ENCODE peak calls at places on chromosomes 3 and 15, in five cellular contexts. E is WERI-Rb-1, P is cardiac muscle cell, X is A549, N is pancreas. O is an unnamed sample.

GRCh38 chr3:27533718-27534578 is 49.8 kb upstream of the SLC4A7 start:
- DNase-seq in E (no peak), P (peak), X (peak), N (no peak), O (peak)

GRCh38 chr3:28502555-28502954 is 153.9 kb upstream of the AZI2 start:
- DNase-seq in E (no peak), P (no peak), X (no peak), N (no peak), O (no peak)

GRCh38 chr3:168030488-168031054 is 65.2 kb downstream of the GOLIM4 start:
- DNase-seq in E (no peak), P (no peak), X (no peak), N (no peak), O (no peak)

GRCh38 chr3:117350386-117350785 is 640.8 kb downstream of the TUSC7 start:
- DNase-seq in E (no peak), P (no peak), X (no peak), N (no peak), O (no peak)

GRCh38 chr3:113804701-113805100 is 33.9 kb upstream of the GRAMD1C start:
- DNase-seq in E (no peak), P (no peak), X (no peak), N (no peak), O (no peak)

GRCh38 chr3:42655980-42656679 is 2.6 kb downstream of the ZBTB47 start:
- DNase-seq in E (no peak), P (peak), X (no peak), N (peak), O (no peak)

GRCh38 chr15:29688981-29689723 is 133.1 kb downstream of the TJP1 start:
- DNase-seq in E (no peak), P (no peak), X (no peak), N (no peak), O (no peak)

GRCh38 chr3:196207159-196207832 is 3.9 kb downstream of the ZDHHC19 start:
- DNase-seq in E (no peak), P (no peak), X (no peak), N (no peak), O (no peak)

GRCh38 chr3:132032959-132033358 is 1.9 kb downstream of the CPNE4 start:
- DNase-seq in E (no peak), P (no peak), X (no peak), N (no peak), O (no peak)

GRCh38 chr3:126245811-126246727 is 65.7 kb upstream of the ALDH1L1 start:
- DNase-seq in E (peak), P (peak), X (peak), N (no peak), O (peak)

GRCh38 chr15:40894689-40895308 is 549 bp downstream of the VPS18 start:
- DNase-seq in E (peak), P (peak), X (peak), N (peak), O (peak)

GRCh38 chr15:62287066-62287857 is 122.2 kb upstream of the C2CD4B start:
- DNase-seq in E (no peak), P (no peak), X (no peak), N (no peak), O (no peak)

GRCh38 chr3:51777985-51778384 is 1.1 kb downstream of the IQCF6 start:
- DNase-seq in E (no peak), P (no peak), X (no peak), N (peak), O (no peak)

GRCh38 chr15:89016549-89017041 is 71.7 kb upstream of the ABHD2 start:
- DNase-seq in E (no peak), P (no peak), X (no peak), N (no peak), O (no peak)

GRCh38 chr3:171833775-171834460 is 9.2 kb upstream of the TMEM212 start:
- DNase-seq in E (no peak), P (peak), X (no peak), N (no peak), O (no peak)

GRCh38 chr3:127580327-127581060 is 10.0 kb downstream of the TPRA1 start:
- DNase-seq in E (no peak), P (no peak), X (no peak), N (no peak), O (no peak)

GRCh38 chr3:108215876-108216275 is 6.3 kb downstream of the IFT57 start:
- DNase-seq in E (no peak), P (no peak), X (no peak), N (no peak), O (no peak)

GRCh38 chr3:165549037-165549436 is 288.2 kb downstream of the BCHE start:
- DNase-seq in E (no peak), P (no peak), X (no peak), N (no peak), O (no peak)

GRCh38 chr3:189304465-189305341 is 132.9 kb downstream of the TPRG1 start:
- DNase-seq in E (no peak), P (peak), X (peak), N (peak), O (no peak)

GRCh38 chr3:12559520-12559919 is 2.6 kb downstream of the MKRN2 start:
- DNase-seq in E (no peak), P (no peak), X (no peak), N (no peak), O (no peak)

GRCh38 chr3:18153571-18154173 is 271.5 kb downstream of the SATB1 start:
- DNase-seq in E (no peak), P (peak), X (peak), N (no peak), O (no peak)

GRCh38 chr3:179268400-179269051 is 17.6 kb upstream of the KCNMB3 start:
- DNase-seq in E (no peak), P (no peak), X (no peak), N (no peak), O (no peak)

GRCh38 chr3:112671930-112672715 is 31.2 kb upstream of the CCDC80 start:
- DNase-seq in E (no peak), P (peak), X (no peak), N (no peak), O (peak)

GRCh38 chr15:92643849-92644815 is 11.4 kb downstream of the FAM174B start:
- DNase-seq in E (no peak), P (no peak), X (no peak), N (no peak), O (no peak)

DNA sequence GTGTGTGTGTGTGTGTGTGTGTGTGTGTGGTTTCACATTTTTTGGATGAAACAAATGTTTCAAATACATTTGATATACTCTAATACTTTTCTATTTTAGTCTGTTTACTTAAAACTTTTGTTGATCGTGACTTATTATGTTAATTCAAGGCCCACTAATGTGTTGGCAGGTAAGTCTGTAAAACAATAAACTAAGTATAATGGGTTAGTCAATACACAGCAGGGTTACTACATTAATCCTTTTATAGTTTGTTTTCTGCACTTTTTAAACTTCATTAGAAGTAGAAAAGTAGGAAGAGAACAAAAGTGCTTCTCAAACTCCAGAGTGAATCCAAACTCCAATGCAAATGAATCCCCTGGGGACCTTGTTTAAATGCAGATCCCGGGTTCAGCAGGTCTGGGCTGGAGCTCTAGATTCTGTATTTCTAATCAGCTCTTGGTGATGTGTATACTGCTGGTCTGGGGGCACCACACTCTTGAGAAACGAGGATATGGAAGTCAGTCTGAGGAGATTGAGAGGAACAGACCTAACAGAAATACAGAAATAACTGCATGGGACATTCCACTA is 17.5 kb downstream of the THRB start:
- DNase-seq in E (no peak), P (no peak), X (no peak), N (no peak), O (no peak)
- H3K4me3 ChIP-seq in E (no peak), P (no peak), X (no peak), N (no peak), O (no peak)

DNA sequence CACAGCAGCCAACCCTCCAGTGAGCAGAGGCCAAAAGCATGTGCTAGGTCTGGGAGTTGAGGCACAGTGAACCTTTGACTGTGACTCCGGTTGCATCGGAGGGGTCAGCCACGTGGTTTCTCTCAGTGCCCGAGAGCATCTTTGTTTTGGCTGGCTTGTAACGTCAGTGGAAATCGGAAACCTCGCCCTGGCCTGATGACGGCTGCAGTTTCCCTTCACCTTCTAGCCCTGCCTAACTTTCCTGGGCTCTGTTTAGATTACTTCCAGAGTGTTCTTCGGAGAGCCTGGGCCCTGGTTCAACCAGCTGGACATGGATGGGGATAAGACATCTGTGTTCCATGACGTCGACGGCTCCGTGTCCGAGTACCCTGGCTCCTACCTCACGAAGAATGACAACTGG is 56.6 kb downstream of the MESD start:
- DNase-seq in E (no peak), P (peak), X (no peak), N (no peak), O (no peak)
- H3K4me3 ChIP-seq in E (no peak), P (no peak), X (no peak), N (no peak), O (no peak)

GRCh38 chr15:78808550-78808949 is 2.7 kb downstream of the ADAMTS7 start:
- DNase-seq in E (peak), P (peak), X (peak), N (no peak), O (peak)

GRCh38 chr15:78811124-78811824 is at the start of gene ADAMTS7:
- DNase-seq in E (peak), P (peak), X (peak), N (peak), O (no peak)

GRCh38 chr15:78810377-78811123 is 714 bp downstream of the ADAMTS7 start:
- DNase-seq in E (peak), P (peak), X (peak), N (peak), O (no peak)

GRCh38 chr15:78810003-78810376 is 1.3 kb downstream of the ADAMTS7 start:
- DNase-seq in E (no peak), P (no peak), X (no peak), N (no peak), O (no peak)

GRCh38 chr15:78811825-78812183 is 540 bp upstream of the ADAMTS7 start:
- DNase-seq in E (no peak), P (peak), X (no peak), N (no peak), O (no peak)
- H3K4me3 ChIP-seq in E (peak), P (peak), X (peak), N (no peak), O (peak)

GRCh38 chr15:31384568-31384967 is 57.9 kb downstream of the KLF13 start:
- DNase-seq in E (no peak), P (no peak), X (no peak), N (no peak), O (no peak)

GRCh38 chr15:31390029-31390428 is 63.4 kb downstream of the KLF13 start:
- DNase-seq in E (no peak), P (no peak), X (no peak), N (no peak), O (no peak)

GRCh38 chr15:31387101-31387482 is 60.5 kb downstream of the KLF13 start:
- DNase-seq in E (no peak), P (no peak), X (no peak), N (no peak), O (peak)

GRCh38 chr15:31389576-31389975 is 62.9 kb downstream of the KLF13 start:
- DNase-seq in E (no peak), P (no peak), X (no peak), N (no peak), O (no peak)

GRCh38 chr15:31387483-31388118 is 61.0 kb downstream of the KLF13 start:
- DNase-seq in E (no peak), P (peak), X (no peak), N (peak), O (peak)
- H3K4me3 ChIP-seq in E (no peak), P (no peak), X (no peak), N (no peak), O (no peak)